ENCODE peak calls at places on chromosomes 12 and 14, in five cellular contexts. One of them, this sample, is unnamed.

GRCh38 chr12:76010732-76011458 is 20.7 kb downstream of the PHLDA1 start:
- DNase-seq in heart left ventricle: no peak
- DNase-seq in A549: no peak
- DNase-seq in CD8-positive, alpha-beta memory T cell: no peak
- DNase-seq in fibroblast of mammary gland: peak
- DNase-seq in this sample: no peak

GRCh38 chr12:47362131-47362686 is 282.4 kb upstream of the AMIGO2 start:
- DNase-seq in heart left ventricle: no peak
- DNase-seq in A549: no peak
- DNase-seq in CD8-positive, alpha-beta memory T cell: no peak
- DNase-seq in fibroblast of mammary gland: no peak
- DNase-seq in this sample: no peak

GRCh38 chr12:27347779-27348178 is 15.1 kb downstream of the BMAL2 start:
- DNase-seq in CD8-positive, alpha-beta memory T cell: no peak
- DNase-seq in fibroblast of mammary gland: no peak
- DNase-seq in heart left ventricle: no peak
- DNase-seq in A549: no peak
- DNase-seq in this sample: no peak

GRCh38 chr14:76867536-76868452 is 41.6 kb downstream of the LRRC74A start:
- DNase-seq in heart left ventricle: peak
- DNase-seq in fibroblast of mammary gland: no peak
- DNase-seq in CD8-positive, alpha-beta memory T cell: no peak
- DNase-seq in A549: no peak
- DNase-seq in this sample: peak

GRCh38 chr12:93020225-93020997 is 91.3 kb upstream of the EEA1 start:
- DNase-seq in CD8-positive, alpha-beta memory T cell: no peak
- DNase-seq in A549: no peak
- DNase-seq in fibroblast of mammary gland: no peak
- DNase-seq in heart left ventricle: no peak
- DNase-seq in this sample: no peak

GRCh38 chr12:57834086-57834876 is 12.2 kb downstream of the CTDSP2 start:
- DNase-seq in CD8-positive, alpha-beta memory T cell: no peak
- DNase-seq in fibroblast of mammary gland: no peak
- DNase-seq in heart left ventricle: no peak
- DNase-seq in A549: no peak
- DNase-seq in this sample: no peak

GRCh38 chr14:33363687-33364086 is 425.0 kb downstream of the NPAS3 start:
- DNase-seq in heart left ventricle: no peak
- DNase-seq in A549: no peak
- DNase-seq in fibroblast of mammary gland: no peak
- DNase-seq in CD8-positive, alpha-beta memory T cell: no peak
- DNase-seq in this sample: no peak

GRCh38 chr12:108914031-108914630 is 34.2 kb downstream of the DAO start:
- DNase-seq in A549: no peak
- DNase-seq in CD8-positive, alpha-beta memory T cell: no peak
- DNase-seq in heart left ventricle: peak
- DNase-seq in fibroblast of mammary gland: peak
- DNase-seq in this sample: no peak

GRCh38 chr14:79749051-79749450 is 462.3 kb downstream of the DIO2 start:
- DNase-seq in CD8-positive, alpha-beta memory T cell: no peak
- DNase-seq in A549: no peak
- DNase-seq in fibroblast of mammary gland: no peak
- DNase-seq in heart left ventricle: no peak
- DNase-seq in this sample: no peak

GRCh38 chr12:21940972-21941521 is at the start of gene ABCC9:
- DNase-seq in CD8-positive, alpha-beta memory T cell: no peak
- DNase-seq in fibroblast of mammary gland: peak
- DNase-seq in heart left ventricle: peak
- DNase-seq in A549: no peak
- DNase-seq in this sample: no peak

GRCh38 chr14:23306412-23307145 is at the start of gene BCL2L2:
- DNase-seq in fibroblast of mammary gland: peak
- DNase-seq in A549: peak
- DNase-seq in heart left ventricle: peak
- DNase-seq in CD8-positive, alpha-beta memory T cell: no peak
- DNase-seq in this sample: no peak

GRCh38 chr12:84814664-84815245 is 97.8 kb downstream of the SLC6A15 start:
- DNase-seq in CD8-positive, alpha-beta memory T cell: no peak
- DNase-seq in fibroblast of mammary gland: peak
- DNase-seq in A549: no peak
- DNase-seq in heart left ventricle: no peak
- DNase-seq in this sample: no peak

GRCh38 chr12:90250041-90250440 is 541.4 kb upstream of the ATP2B1 start:
- DNase-seq in A549: no peak
- DNase-seq in fibroblast of mammary gland: no peak
- DNase-seq in heart left ventricle: no peak
- DNase-seq in CD8-positive, alpha-beta memory T cell: no peak
- DNase-seq in this sample: no peak

GRCh38 chr12:41967668-41968649 is 176.7 kb downstream of the GXYLT1 start:
- DNase-seq in A549: no peak
- DNase-seq in fibroblast of mammary gland: no peak
- DNase-seq in CD8-positive, alpha-beta memory T cell: no peak
- DNase-seq in heart left ventricle: no peak
- DNase-seq in this sample: no peak

GRCh38 chr14:71013551-71014192 is 106.4 kb downstream of the PCNX1 start:
- DNase-seq in heart left ventricle: no peak
- DNase-seq in CD8-positive, alpha-beta memory T cell: no peak
- DNase-seq in A549: no peak
- DNase-seq in fibroblast of mammary gland: no peak
- DNase-seq in this sample: no peak

GRCh38 chr14:102516531-102517411 is 7.2 kb upstream of the ANKRD9 start:
- DNase-seq in fibroblast of mammary gland: no peak
- DNase-seq in CD8-positive, alpha-beta memory T cell: peak
- DNase-seq in A549: peak
- DNase-seq in heart left ventricle: no peak
- DNase-seq in this sample: peak

GRCh38 chr12:49777800-49778748 is 36.7 kb downstream of the TMBIM6 start:
- DNase-seq in CD8-positive, alpha-beta memory T cell: peak
- DNase-seq in A549: peak
- DNase-seq in heart left ventricle: peak
- DNase-seq in fibroblast of mammary gland: peak
- DNase-seq in this sample: peak

GRCh38 chr12:46970636-46971035 is 108.8 kb upstream of the PCED1B start:
- DNase-seq in CD8-positive, alpha-beta memory T cell: no peak
- DNase-seq in A549: no peak
- DNase-seq in heart left ventricle: no peak
- DNase-seq in fibroblast of mammary gland: no peak
- DNase-seq in this sample: no peak

GRCh38 chr14:104937161-104937560 is 12.5 kb downstream of the PLD4 start:
- DNase-seq in heart left ventricle: no peak
- DNase-seq in CD8-positive, alpha-beta memory T cell: no peak
- DNase-seq in A549: no peak
- DNase-seq in fibroblast of mammary gland: no peak
- DNase-seq in this sample: no peak

GRCh38 chr12:7016958-7017571 is 1.2 kb downstream of the LPCAT3 start:
- DNase-seq in A549: no peak
- DNase-seq in fibroblast of mammary gland: no peak
- DNase-seq in heart left ventricle: no peak
- DNase-seq in CD8-positive, alpha-beta memory T cell: no peak
- DNase-seq in this sample: no peak

GRCh38 chr12:7017870-7018349 is 366 bp downstream of the LPCAT3 start:
- DNase-seq in A549: peak
- DNase-seq in fibroblast of mammary gland: no peak
- DNase-seq in CD8-positive, alpha-beta memory T cell: no peak
- DNase-seq in heart left ventricle: no peak
- DNase-seq in this sample: no peak

GRCh38 chr12:7021956-7022355 is 3.7 kb upstream of the LPCAT3 start:
- DNase-seq in fibroblast of mammary gland: peak
- DNase-seq in A549: no peak
- DNase-seq in heart left ventricle: no peak
- DNase-seq in CD8-positive, alpha-beta memory T cell: no peak
- DNase-seq in this sample: no peak

GRCh38 chr12:7018350-7019042 is at the start of gene LPCAT3:
- DNase-seq in A549: peak
- DNase-seq in fibroblast of mammary gland: peak
- DNase-seq in heart left ventricle: peak
- DNase-seq in CD8-positive, alpha-beta memory T cell: peak
- DNase-seq in this sample: peak

DNA sequence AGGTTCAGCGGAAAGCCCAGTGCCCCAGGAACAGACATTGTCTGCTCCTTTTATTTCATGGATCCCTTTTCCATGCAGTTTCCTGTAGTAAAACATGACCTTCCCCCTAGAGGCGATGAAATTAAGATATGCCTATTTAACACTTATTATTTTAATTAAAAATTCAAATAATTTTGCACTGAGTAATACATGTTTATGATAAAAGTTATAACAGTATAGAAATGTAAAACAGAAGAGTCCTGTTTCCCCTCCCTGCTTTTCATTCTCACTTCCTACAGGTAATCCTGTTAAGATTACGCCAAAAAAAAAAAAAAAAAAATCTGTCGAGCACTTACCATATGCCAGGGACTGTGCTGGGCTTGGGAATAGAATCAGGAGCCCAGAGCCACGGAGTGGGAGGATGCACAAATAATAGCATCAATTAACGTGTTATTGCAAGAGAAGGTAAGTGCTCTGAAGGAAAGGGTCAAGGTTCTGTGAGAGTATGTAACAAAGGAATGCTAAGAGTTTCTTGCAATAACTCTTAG is 830 bp upstream of the LPCAT3 start:
- DNase-seq in fibroblast of mammary gland: no peak
- DNase-seq in heart left ventricle: no peak
- DNase-seq in A549: no peak
- DNase-seq in CD8-positive, alpha-beta memory T cell: no peak
- DNase-seq in this sample: no peak
- H3K4me3 ChIP-seq in fibroblast of mammary gland: peak
- H3K4me3 ChIP-seq in heart left ventricle: no peak
- H3K4me3 ChIP-seq in A549: peak
- H3K4me3 ChIP-seq in CD8-positive, alpha-beta memory T cell: peak
- H3K4me3 ChIP-seq in this sample: peak

GRCh38 chr12:91575631-91576030 is 393.0 kb upstream of the DCN start:
- DNase-seq in A549: no peak
- DNase-seq in fibroblast of mammary gland: no peak
- DNase-seq in CD8-positive, alpha-beta memory T cell: no peak
- DNase-seq in heart left ventricle: no peak
- DNase-seq in this sample: no peak

GRCh38 chr12:91579516-91580263 is 397.1 kb upstream of the DCN start:
- DNase-seq in A549: no peak
- DNase-seq in heart left ventricle: no peak
- DNase-seq in fibroblast of mammary gland: no peak
- DNase-seq in CD8-positive, alpha-beta memory T cell: no peak
- DNase-seq in this sample: no peak

GRCh38 chr12:91576432-91576831 is 393.8 kb upstream of the DCN start:
- DNase-seq in CD8-positive, alpha-beta memory T cell: no peak
- DNase-seq in heart left ventricle: no peak
- DNase-seq in A549: no peak
- DNase-seq in fibroblast of mammary gland: no peak
- DNase-seq in this sample: no peak

GRCh38 chr12:91574975-91575374 is 392.4 kb upstream of the DCN start:
- DNase-seq in fibroblast of mammary gland: no peak
- DNase-seq in A549: no peak
- DNase-seq in CD8-positive, alpha-beta memory T cell: no peak
- DNase-seq in heart left ventricle: no peak
- DNase-seq in this sample: no peak

DNA sequence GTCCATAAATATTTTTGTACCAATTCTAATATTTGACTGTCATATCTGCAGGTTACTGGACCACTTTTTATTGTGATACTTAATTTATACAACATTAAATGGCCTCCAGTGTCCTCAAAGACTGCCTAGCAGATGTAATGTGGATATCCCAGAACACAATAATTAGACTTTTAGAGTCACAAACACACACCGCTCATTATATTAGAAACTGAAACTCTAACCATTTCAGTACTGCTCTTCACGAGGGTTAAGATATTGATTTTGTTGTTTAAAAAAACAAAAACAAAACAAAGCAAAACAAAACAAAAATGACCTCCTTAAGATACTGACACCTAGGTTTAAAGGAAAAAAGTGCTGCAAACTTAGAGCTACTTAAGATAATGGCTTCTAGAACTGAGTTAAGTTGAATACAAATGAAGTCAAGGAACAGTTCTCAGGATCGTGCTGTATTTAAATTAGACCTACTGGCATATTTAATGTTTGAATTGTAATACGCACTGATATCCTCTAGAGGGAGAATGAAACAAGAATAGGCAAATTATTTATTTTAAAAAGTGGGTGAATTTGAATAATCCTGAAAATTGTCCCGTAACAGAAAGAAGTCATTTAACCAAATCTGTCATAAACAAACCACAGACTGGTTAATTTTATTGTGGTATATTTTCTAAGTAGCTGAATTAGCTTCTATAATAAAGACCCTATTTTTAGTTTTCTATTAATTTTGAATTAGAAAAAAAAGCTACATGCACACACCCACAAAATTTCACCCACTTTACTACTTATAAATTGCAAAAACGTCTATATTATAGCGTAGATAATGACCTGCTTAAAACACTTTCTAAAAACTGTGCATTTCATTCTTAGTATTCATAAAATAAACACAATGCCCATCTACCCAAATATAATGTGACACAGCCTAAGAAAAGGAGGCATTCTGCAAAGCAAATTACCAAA is 395.2 kb upstream of the DCN start:
- DNase-seq in A549: peak
- DNase-seq in heart left ventricle: no peak
- DNase-seq in CD8-positive, alpha-beta memory T cell: peak
- DNase-seq in fibroblast of mammary gland: peak
- DNase-seq in this sample: no peak
- H3K4me3 ChIP-seq in A549: peak
- H3K4me3 ChIP-seq in heart left ventricle: no peak
- H3K4me3 ChIP-seq in CD8-positive, alpha-beta memory T cell: peak
- H3K4me3 ChIP-seq in fibroblast of mammary gland: peak
- H3K4me3 ChIP-seq in this sample: peak

GRCh38 chr14:57066887-57067513 is 201.7 kb downstream of the EXOC5 start:
- DNase-seq in CD8-positive, alpha-beta memory T cell: no peak
- DNase-seq in heart left ventricle: no peak
- DNase-seq in fibroblast of mammary gland: peak
- DNase-seq in A549: peak
- DNase-seq in this sample: no peak
- H3K4me3 ChIP-seq in CD8-positive, alpha-beta memory T cell: no peak
- H3K4me3 ChIP-seq in heart left ventricle: no peak
- H3K4me3 ChIP-seq in fibroblast of mammary gland: no peak
- H3K4me3 ChIP-seq in A549: no peak
- H3K4me3 ChIP-seq in this sample: no peak

DNA sequence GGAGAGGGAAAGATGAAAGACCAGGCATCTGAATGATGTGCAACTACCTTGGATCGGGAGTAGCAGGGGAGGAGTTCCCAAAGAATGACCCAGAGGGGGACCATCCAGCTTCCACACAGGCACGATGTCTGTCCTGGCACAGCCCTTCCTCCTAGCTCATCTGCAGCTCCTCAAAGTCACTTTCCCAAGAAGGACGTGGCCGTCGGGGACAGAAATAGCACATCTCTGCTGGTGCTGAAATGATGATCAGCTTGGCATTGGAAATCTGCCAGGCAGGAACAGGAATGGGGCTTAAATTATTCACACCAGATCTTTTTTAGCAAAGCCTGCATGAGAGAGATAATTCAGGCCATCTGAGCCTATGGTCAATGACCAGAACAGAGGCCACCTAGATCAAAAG is 41.7 kb downstream of the TSPAN11 start:
- DNase-seq in heart left ventricle: peak
- DNase-seq in fibroblast of mammary gland: no peak
- DNase-seq in A549: no peak
- DNase-seq in CD8-positive, alpha-beta memory T cell: no peak
- DNase-seq in this sample: no peak
- H3K4me3 ChIP-seq in heart left ventricle: no peak
- H3K4me3 ChIP-seq in fibroblast of mammary gland: no peak
- H3K4me3 ChIP-seq in A549: no peak
- H3K4me3 ChIP-seq in CD8-positive, alpha-beta memory T cell: no peak
- H3K4me3 ChIP-seq in this sample: no peak

This sample was measured in CD8-positive, alpha-beta T cell.